ENCODE peak calls at places on chromosomes 4 and X, in four cellular contexts. One of them, this sample, is unnamed.
A peak's percentile ranks its signal among the peaks of the same experiment; 100 is the strongest.

GRCh38 chr4:25788839-25789238 is 73.9 kb downstream of the SEL1L3 start:
- DNase-seq in lower leg skin: peak; percentile 46
- DNase-seq in NCI-H2081: no peak
- DNase-seq in A549: no peak
- DNase-seq in this sample: no peak

GRCh38 chr4:148850257-148850995 is 408.2 kb upstream of the NR3C2 start:
- DNase-seq in NCI-H2081: no peak
- DNase-seq in lower leg skin: no peak
- DNase-seq in A549: no peak
- DNase-seq in this sample: no peak

GRCh38 chrX:130296743-130297142 is 28.0 kb upstream of the ZNF280C start:
- DNase-seq in A549: no peak
- DNase-seq in lower leg skin: no peak
- DNase-seq in NCI-H2081: no peak
- DNase-seq in this sample: no peak

GRCh38 chr4:26257850-26258249 is 63.0 kb upstream of the RBPJ start:
- DNase-seq in A549: no peak
- DNase-seq in lower leg skin: no peak
- DNase-seq in NCI-H2081: no peak
- DNase-seq in this sample: no peak

GRCh38 chr4:23932935-23933334 is 43.1 kb upstream of the PPARGC1A start:
- DNase-seq in lower leg skin: no peak
- DNase-seq in NCI-H2081: no peak
- DNase-seq in A549: no peak
- DNase-seq in this sample: no peak

GRCh38 chrX:43505759-43506158 is 150.3 kb upstream of the MAOA start:
- DNase-seq in A549: no peak
- DNase-seq in NCI-H2081: no peak
- DNase-seq in lower leg skin: no peak
- DNase-seq in this sample: no peak

GRCh38 chrX:153657161-153657560 is 10.2 kb downstream of the DUSP9 start:
- DNase-seq in lower leg skin: no peak
- DNase-seq in NCI-H2081: no peak
- DNase-seq in A549: no peak
- DNase-seq in this sample: no peak

GRCh38 chr4:10421344-10422055 is 35.7 kb downstream of the ZNF518B start:
- DNase-seq in lower leg skin: no peak
- DNase-seq in NCI-H2081: no peak
- DNase-seq in A549: no peak
- DNase-seq in this sample: no peak

GRCh38 chr4:144645621-144646522 is at the start of gene HHIP:
- DNase-seq in A549: peak; percentile 15
- DNase-seq in lower leg skin: no peak
- DNase-seq in NCI-H2081: peak; percentile 11
- DNase-seq in this sample: peak; percentile 92

This sample was measured in upper lobe of left lung.